ENCODE peak calls at places on chromosome 6, in five cellular contexts. K is A549, G is Peyer's patch, I is mesendoderm, Z is neuronal stem cell. E is an unnamed sample.

GRCh38 chr6:41702771-41703494 is 32.5 kb downstream of the TFEB start:
- DNase-seq in G (no peak), I (no peak), K (no peak), Z (no peak), E (no peak)

GRCh38 chr6:38114976-38115632 is 295.6 kb downstream of the ZFAND3 start:
- DNase-seq in G (no peak), Z (no peak), I (peak), K (no peak), E (no peak)

GRCh38 chr6:132082421-132082820 is 131.2 kb upstream of the CCN2 start:
- DNase-seq in I (no peak), G (no peak), Z (no peak), K (no peak), E (no peak)

GRCh38 chr6:71031912-71032311 is 75.1 kb upstream of the B3GAT2 start:
- DNase-seq in Z (no peak), G (no peak), I (no peak), K (no peak), E (peak)

GRCh38 chr6:139732451-139732850 is 358.0 kb upstream of the CITED2 start:
- DNase-seq in I (no peak), K (no peak), Z (no peak), G (no peak), E (peak)

GRCh38 chr6:47075741-47076421 is 33.7 kb upstream of the ADGRF1 start:
- DNase-seq in I (no peak), G (no peak), Z (no peak), K (no peak), E (peak)

GRCh38 chr6:70503813-70504465 is 62.8 kb upstream of the SDHAF4 start:
- DNase-seq in G (no peak), I (no peak), Z (no peak), K (no peak), E (no peak)

GRCh38 chr6:72624557-72625160 is 2.8 kb downstream of the KCNQ5 start:
- DNase-seq in K (peak), G (no peak), I (peak), Z (no peak), E (no peak)

GRCh38 chr6:43505718-43506117 is 4.4 kb downstream of the LRRC73 start:
- DNase-seq in K (no peak), G (no peak), Z (no peak), I (no peak), E (no peak)

GRCh38 chr6:15987569-15987968 is 141.3 kb upstream of the MYLIP start:
- DNase-seq in G (no peak), K (no peak), I (peak), Z (no peak), E (peak)

GRCh38 chr6:142474446-142475289 is 172.9 kb downstream of the ADGRG6 start:
- DNase-seq in K (peak), I (peak), Z (peak), G (no peak), E (peak)

GRCh38 chr6:297571-298232 is 5.4 kb downstream of the DUSP22 start:
- DNase-seq in I (no peak), G (no peak), K (no peak), Z (no peak), E (no peak)

GRCh38 chr6:38634518-38634917 is 5.2 kb downstream of the BTBD9 start:
- DNase-seq in Z (no peak), G (no peak), K (no peak), I (no peak), E (no peak)

DNA sequence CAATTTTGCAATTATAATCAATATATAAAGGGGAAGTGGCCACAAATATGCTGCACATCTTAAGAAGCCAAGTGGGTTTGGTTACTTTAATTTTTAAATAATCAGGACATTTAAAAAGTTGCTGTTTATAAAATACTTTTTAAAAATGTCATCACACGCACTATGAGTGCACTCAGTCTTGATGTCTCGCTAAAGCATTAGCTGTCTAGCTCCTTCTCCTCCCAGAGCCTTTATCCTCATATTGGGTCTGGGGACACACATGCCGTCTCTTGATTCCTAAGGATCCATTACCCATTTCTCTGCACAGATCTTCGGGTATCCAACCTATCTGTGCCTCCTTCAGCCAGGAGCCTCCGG is 439 bp upstream of the CAP2 start:
- DNase-seq in Z (no peak), K (no peak), G (no peak), I (no peak), E (no peak)
- H3K4me3 ChIP-seq in Z (peak), K (peak), G (peak), I (peak), E (peak)

GRCh38 chr6:81694855-81695254 is 57.6 kb downstream of the TENT5A start:
- DNase-seq in K (no peak), I (no peak), Z (no peak), G (no peak), E (no peak)

GRCh38 chr6:81690073-81690472 is 62.4 kb downstream of the TENT5A start:
- DNase-seq in Z (no peak), I (no peak), K (no peak), G (no peak), E (no peak)

GRCh38 chr6:81696505-81696904 is 56.0 kb downstream of the TENT5A start:
- DNase-seq in K (peak), G (no peak), I (no peak), Z (no peak), E (peak)

GRCh38 chr6:81694214-81694613 is 58.3 kb downstream of the TENT5A start:
- DNase-seq in G (no peak), K (no peak), Z (no peak), I (no peak), E (no peak)

GRCh38 chr6:81693212-81693611 is 59.3 kb downstream of the TENT5A start:
- DNase-seq in K (no peak), I (no peak), G (no peak), Z (no peak), E (no peak)
- H3K4me3 ChIP-seq in K (no peak), I (no peak), G (no peak), Z (no peak), E (no peak)

GRCh38 chr6:5083307-5083583 is 1.9 kb upstream of the PPP1R3G start:
- DNase-seq in Z (no peak), I (no peak), G (no peak), K (no peak), E (no peak)
- H3K4me3 ChIP-seq in Z (no peak), I (no peak), G (no peak), K (no peak), E (no peak)

DNA sequence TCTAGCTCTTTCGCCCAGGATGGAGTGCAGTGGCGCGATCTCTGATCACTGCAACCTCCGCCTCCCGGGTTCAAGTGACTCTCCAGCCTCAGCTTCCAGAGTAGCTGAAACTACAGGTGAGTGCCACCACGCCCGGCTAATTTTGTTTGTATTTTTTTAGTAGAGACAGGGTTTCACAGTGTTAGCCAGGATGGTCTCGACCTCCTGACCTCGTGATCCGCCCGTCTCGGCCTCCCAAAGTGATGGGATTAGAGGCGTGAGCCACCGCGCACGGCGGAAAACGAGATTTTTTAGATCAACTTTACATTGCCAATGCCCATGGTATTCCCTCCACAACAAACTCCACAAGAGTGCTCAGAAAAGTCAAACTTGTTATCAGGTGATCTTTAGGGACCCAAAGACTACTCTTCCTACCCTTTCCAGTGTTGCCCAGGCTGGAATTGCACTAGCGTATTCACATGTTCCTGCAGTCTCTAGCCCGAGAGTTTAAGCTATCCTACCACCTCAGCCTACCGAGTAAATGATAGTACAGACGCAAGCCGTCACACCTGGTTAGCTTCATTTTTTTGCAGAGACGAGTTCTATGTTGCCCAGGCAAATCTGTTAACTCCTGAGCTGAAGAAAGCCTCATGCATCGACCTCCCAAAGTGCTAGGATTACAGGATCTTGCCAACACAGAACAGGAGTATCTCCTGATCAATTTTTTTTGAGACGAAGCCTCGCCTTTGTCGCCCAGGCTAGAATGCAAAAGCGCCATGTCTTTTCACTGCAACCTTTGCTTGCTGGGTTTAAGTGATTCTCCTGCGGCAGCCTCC is 128.2 kb downstream of the HFE start:
- DNase-seq in Z (no peak), I (peak), K (no peak), G (no peak), E (peak)
- H3K4me3 ChIP-seq in Z (peak), I (peak), K (no peak), G (peak), E (peak)

GRCh38 chr6:127969701-127970100 is 68.8 kb upstream of the THEMIS start:
- DNase-seq in I (no peak), G (no peak), K (no peak), Z (no peak), E (no peak)

GRCh38 chr6:127971386-127971785 is 70.5 kb upstream of the THEMIS start:
- DNase-seq in Z (no peak), G (no peak), K (no peak), I (no peak), E (no peak)

GRCh38 chr6:127968394-127968793 is 67.5 kb upstream of the THEMIS start:
- DNase-seq in I (no peak), Z (no peak), K (no peak), G (no peak), E (no peak)

GRCh38 chr6:127972815-127973214 is 72.0 kb upstream of the THEMIS start:
- DNase-seq in G (no peak), Z (no peak), K (no peak), I (no peak), E (no peak)

GRCh38 chr6:127971945-127972391 is 71.1 kb upstream of the THEMIS start:
- DNase-seq in Z (no peak), G (no peak), I (peak), K (peak), E (peak)
- H3K4me3 ChIP-seq in Z (no peak), G (no peak), I (no peak), K (no peak), E (peak)

GRCh38 chr6:134315974-134316391 is 1.9 kb downstream of the SGK1 start:
- DNase-seq in K (no peak), Z (no peak), G (no peak), I (no peak), E (no peak)

GRCh38 chr6:134317471-134318131 is at the start of gene SGK1:
- DNase-seq in K (peak), I (peak), G (no peak), Z (peak), E (peak)

GRCh38 chr6:134315189-134315588 is 2.7 kb downstream of the SGK1 start:
- DNase-seq in Z (no peak), K (no peak), G (no peak), I (no peak), E (no peak)

GRCh38 chr6:134318396-134319281 is 727 bp upstream of the SGK1 start:
- DNase-seq in Z (no peak), K (no peak), G (no peak), I (no peak), E (no peak)

DNA sequence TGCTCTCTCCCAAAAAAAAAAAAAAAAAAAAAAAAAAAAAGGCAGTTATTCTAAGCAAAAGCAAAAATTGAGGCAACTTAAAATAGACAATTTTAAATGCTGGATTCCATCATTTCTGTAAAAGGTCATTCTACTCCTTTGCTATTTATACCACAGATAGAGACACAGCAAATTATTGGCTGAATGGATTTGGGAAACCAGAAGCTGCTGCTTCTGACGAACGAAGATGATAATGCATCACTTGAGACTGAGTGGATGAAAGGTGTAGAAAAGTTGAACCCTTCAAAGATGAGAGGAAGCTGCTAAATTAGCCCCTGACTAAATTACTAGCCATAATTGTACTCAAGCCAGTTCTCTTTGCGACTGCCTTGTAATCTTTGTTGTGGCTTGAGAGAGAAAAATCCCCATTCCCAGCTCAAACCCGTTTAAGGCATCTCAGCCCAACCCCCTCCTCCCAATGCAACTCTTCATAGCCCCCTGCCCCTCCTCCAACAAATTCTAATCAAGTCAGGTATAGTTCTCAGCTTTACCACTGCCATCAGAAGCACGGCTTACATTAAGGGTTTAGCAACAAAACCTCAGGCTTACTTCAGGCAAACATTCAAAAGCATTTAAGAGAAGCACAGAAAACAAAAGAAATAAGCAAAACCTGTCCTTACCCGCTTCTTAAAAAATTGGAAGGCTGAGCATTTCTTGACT is 1.0 kb downstream of the SGK1 start:
- DNase-seq in I (peak), K (no peak), G (no peak), Z (no peak), E (no peak)
- H3K4me3 ChIP-seq in I (no peak), K (no peak), G (no peak), Z (no peak), E (peak)